ENCODE peak calls at places on chromosome 13, in eight cellular contexts. O is CD8-positive, alpha-beta T cell; X is upper lobe of left lung; I is neural progenitor cell; L is nephron progenitor cell; W is pancreas; A is HFFc6; E is lower leg skin. G is an unnamed sample.

GRCh38 chr13:30020726-30021312 is 170.4 kb upstream of the UBL3 start:
- DNase-seq in L (no peak), W (no peak), X (no peak), A (peak; percentile 48), I (no peak), E (no peak), O (no peak), G (no peak)

GRCh38 chr13:53749306-53749705 is 720.7 kb downstream of the OLFM4 start:
- DNase-seq in O (no peak), W (no peak), X (no peak), I (no peak), A (no peak), L (no peak), E (no peak), G (no peak)

GRCh38 chr13:40662866-40663265 is 3.6 kb downstream of the FOXO1 start:
- DNase-seq in E (no peak), L (no peak), O (no peak), W (no peak), X (no peak), A (no peak), I (peak; percentile 19), G (no peak)

GRCh38 chr13:112900691-112901091 is 68.3 kb upstream of the MCF2L start:
- DNase-seq in I (peak; percentile 44), O (no peak), W (no peak), A (no peak), E (peak; percentile 83), X (no peak), L (no peak), G (no peak)

GRCh38 chr13:111515648-111516047 is 195.2 kb downstream of the TEX29 start:
- DNase-seq in I (no peak), O (no peak), E (peak; percentile 59), W (no peak), A (no peak), X (no peak), L (no peak), G (no peak)

GRCh38 chr13:67120872-67121531 is 109.1 kb downstream of the PCDH9 start:
- DNase-seq in X (no peak), I (no peak), L (no peak), W (no peak), A (peak; percentile 59), O (no peak), E (no peak), G (no peak)

GRCh38 chr13:49690133-49690989 is 925 bp downstream of the EBPL start:
- DNase-seq in O (no peak), X (no peak), W (peak; percentile 44), E (no peak), I (no peak), L (no peak), A (peak; percentile 33), G (no peak)

GRCh38 chr13:18978447-18978846 is 203.2 kb downstream of the TUBA3C start:
- DNase-seq in X (no peak), E (no peak), O (no peak), I (no peak), W (no peak), L (no peak), A (no peak), G (no peak)

GRCh38 chr13:27792393-27793218 is at the start of gene GSX1:
- DNase-seq in E (no peak), A (peak; percentile 13), L (peak; percentile 90), O (no peak), W (peak; percentile 63), X (peak; percentile 56), I (peak; percentile 96), G (peak; percentile 29)

GRCh38 chr13:19661561-19661960 is 28.1 kb downstream of the MPHOSPH8 start:
- DNase-seq in L (no peak), A (no peak), X (no peak), O (no peak), I (no peak), W (no peak), E (no peak), G (no peak)

GRCh38 chr13:48094404-48094780 is 512 bp downstream of the MED4 start:
- DNase-seq in W (no peak), I (peak; percentile 35), O (no peak), A (no peak), X (no peak), L (no peak), E (no peak), G (no peak)

GRCh38 chr13:28355822-28356371 is 139.0 kb downstream of the FLT1 start:
- DNase-seq in I (no peak), L (no peak), A (peak; percentile 67), X (no peak), O (no peak), E (no peak), W (no peak), G (peak; percentile 57)

GRCh38 chr13:32256243-32256642 is 58.9 kb downstream of the ZAR1L start:
- DNase-seq in I (no peak), A (no peak), W (no peak), X (no peak), L (no peak), O (no peak), E (no peak), G (no peak)

GRCh38 chr13:23506071-23506820 is 64.0 kb upstream of the TNFRSF19 start:
- DNase-seq in I (no peak), A (peak; percentile 16), O (no peak), W (no peak), E (no peak), X (no peak), L (peak; percentile 4), G (no peak)

GRCh38 chr13:63307239-63307638 is 1891.6 kb upstream of the PCDH20 start:
- DNase-seq in X (no peak), I (no peak), W (peak; percentile 20), O (no peak), A (no peak), E (no peak), L (no peak), G (no peak)

DNA sequence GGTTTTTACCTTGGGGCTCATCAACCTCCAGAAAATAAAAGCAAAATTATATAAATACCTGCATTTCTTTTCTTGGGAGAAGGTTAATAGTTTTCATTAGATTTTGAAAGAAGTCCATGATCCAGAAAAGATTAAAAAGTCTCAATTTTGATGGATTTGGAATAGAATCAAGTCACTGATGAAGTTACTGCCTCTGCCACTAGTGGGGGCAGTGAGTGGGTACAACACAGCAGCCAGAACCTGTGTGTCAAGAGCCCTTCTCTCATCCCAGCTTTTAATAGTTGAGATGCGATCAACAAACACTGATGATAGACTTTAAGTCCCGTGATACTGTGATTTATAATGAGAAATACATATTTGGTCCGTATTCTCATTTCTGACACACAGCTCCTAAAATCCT is 686.7 kb downstream of the DIAPH3 start:
- DNase-seq in E (no peak), L (no peak), A (no peak), W (no peak), I (no peak), X (no peak), O (no peak), G (no peak)
- TF ChIP-seq CTCF in E (no peak), L (no peak), A (peak; percentile 63), W (no peak), I (peak; percentile 52), X (no peak), O (no peak), G (peak; percentile 44)

GRCh38 chr13:38417727-38418126 is 68.1 kb downstream of the UFM1 start:
- DNase-seq in A (peak; percentile 45), W (no peak), E (no peak), X (no peak), L (no peak), I (peak; percentile 16), O (no peak), G (no peak)
- TF ChIP-seq CTCF in A (peak; percentile 74), W (no peak), E (no peak), X (no peak), L (peak; percentile 40), I (peak; percentile 32), O (no peak), G (peak; percentile 33)

DNA sequence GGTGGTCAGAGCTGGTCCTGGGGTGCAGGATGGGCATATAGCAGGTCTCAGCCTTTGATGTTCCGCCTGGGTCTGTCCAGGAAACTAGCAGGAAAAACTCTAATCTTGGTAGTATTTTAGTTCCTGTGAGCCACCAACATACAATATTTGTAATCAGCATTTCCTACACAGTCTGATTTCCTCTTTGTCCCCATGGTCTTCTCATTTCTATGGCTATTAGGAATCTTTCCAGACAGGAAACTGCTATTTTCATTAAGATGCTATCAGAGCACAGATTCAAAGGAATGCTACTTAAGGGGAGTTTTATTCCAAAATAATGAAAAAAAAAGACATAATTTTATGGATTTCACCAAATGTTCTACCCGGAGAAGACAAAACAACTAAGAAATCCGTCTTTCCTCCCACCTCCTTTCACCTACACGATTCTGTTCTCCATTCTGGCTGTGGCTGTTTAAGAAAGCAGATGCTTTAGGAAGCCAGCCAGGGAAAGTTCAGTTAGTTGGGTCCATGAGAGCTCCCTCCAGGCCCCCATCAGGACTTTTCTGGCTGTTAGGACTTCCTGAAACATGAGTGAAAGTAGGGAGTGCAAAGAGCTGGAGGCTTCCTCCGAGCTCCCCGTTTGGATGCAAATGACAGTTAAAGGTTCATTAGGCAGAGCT is 36.4 kb downstream of the SHISA2 start:
- DNase-seq in E (no peak), X (no peak), O (no peak), A (no peak), W (no peak), L (no peak), I (no peak), G (no peak)
- TF ChIP-seq CTCF in E (no peak), X (no peak), O (no peak), A (no peak), W (no peak), L (no peak), I (no peak), G (no peak)

DNA sequence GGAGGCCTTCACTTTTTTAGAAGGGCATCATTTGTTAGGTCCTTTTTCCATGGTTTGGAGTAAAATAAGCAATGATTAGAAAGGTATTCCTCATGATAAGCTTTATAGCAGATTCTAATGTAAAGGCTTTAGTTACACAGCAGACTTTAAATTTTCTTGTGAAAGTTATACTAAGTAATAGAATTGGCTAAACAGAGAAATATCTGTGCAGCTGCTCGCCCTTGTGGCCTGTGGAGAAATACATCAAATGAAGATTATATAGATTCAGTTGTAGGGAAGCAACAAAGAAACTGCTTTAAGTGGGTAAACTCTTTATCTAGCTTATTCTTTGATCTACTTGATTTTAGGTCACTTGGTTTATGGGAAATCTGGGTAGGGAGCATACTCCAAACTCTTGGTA is 1269.7 kb upstream of the SPRY2 start:
- DNase-seq in A (no peak), W (no peak), L (no peak), I (no peak), E (no peak), O (no peak), X (no peak), G (no peak)
- TF ChIP-seq CTCF in A (no peak), W (no peak), L (no peak), I (no peak), E (no peak), O (no peak), X (no peak), G (peak; percentile 16)